ENCODE peak calls at places on chromosomes 16 and 17, in nine cellular contexts. K is ACHN; T is coronary artery; U is naive thymus-derived CD4-positive, alpha-beta T cell; Z is NCI-H1092 treated with DMSO at 0.1 percent for 48 hours; M is mucosa of descending colon; I is smooth muscle cell of the brain vasculature; H is stimulated activated CD8-positive, alpha-beta memory T cell treated with anti-CD3 and anti-CD28 coated beads, Interleukin-4, amount 100 ng/mL, for 4 hours; P is AG04449. D is an unnamed sample.

GRCh38 chr17:74776044-74776962 is at the start of gene NAT9:
- DNase-seq in K (peak; percentile 98), T (peak; percentile 97), U (peak; percentile 100), Z (peak; percentile 94), M (peak; percentile 99), I (peak; percentile 88), H (peak; percentile 98), P (peak; percentile 34), D (peak; percentile 95)

GRCh38 chr17:82384730-82385429 is 13.3 kb downstream of the UTS2R start:
- DNase-seq in K (peak; percentile 78), T (no peak), U (no peak), Z (peak; percentile 41), M (peak; percentile 63), I (no peak), H (no peak), P (no peak), D (no peak)

GRCh38 chr17:64282753-64283080 is 19.7 kb upstream of the TEX2 start:
- DNase-seq in K (no peak), T (no peak), U (no peak), Z (no peak), M (no peak), I (no peak), H (no peak), P (no peak), D (no peak)

GRCh38 chr16:1447965-1448364 is 3.6 kb upstream of the CCDC154 start:
- DNase-seq in K (no peak), T (no peak), U (no peak), Z (no peak), M (no peak), I (no peak), H (no peak), P (no peak), D (no peak)

GRCh38 chr17:80110927-80111701 is 9.7 kb downstream of the GAA start:
- DNase-seq in K (no peak), T (peak; percentile 24), U (no peak), Z (no peak), M (no peak), I (no peak), H (no peak), P (no peak), D (no peak)

GRCh38 chr16:50822671-50823070 is 80.8 kb downstream of the CYLD start:
- DNase-seq in K (no peak), T (no peak), U (no peak), Z (no peak), M (no peak), I (no peak), H (no peak), P (no peak), D (no peak)

GRCh38 chr16:29147710-29148425 is 163.0 kb downstream of the LAT start:
- DNase-seq in K (no peak), T (no peak), U (no peak), Z (no peak), M (no peak), I (no peak), H (no peak), P (no peak), D (peak; percentile 39)

GRCh38 chr16:84730406-84731106 is 30.8 kb downstream of the USP10 start:
- DNase-seq in K (peak; percentile 97), T (no peak), U (no peak), Z (peak; percentile 15), M (no peak), I (peak; percentile 67), H (no peak), P (peak; percentile 86), D (peak; percentile 58)

GRCh38 chr16:82603784-82604411 is 22.9 kb upstream of the CDH13 start:
- DNase-seq in K (peak; percentile 71), T (no peak), U (no peak), Z (peak; percentile 19), M (no peak), I (no peak), H (no peak), P (peak; percentile 21), D (no peak)

GRCh38 chr16:74852500-74852875 is 77.9 kb upstream of the FA2H start:
- DNase-seq in K (no peak), T (no peak), U (no peak), Z (no peak), M (no peak), I (no peak), H (no peak), P (no peak), D (no peak)

GRCh38 chr17:73841431-73842060 is 197.3 kb upstream of the SDK2 start:
- DNase-seq in K (peak; percentile 25), T (no peak), U (no peak), Z (peak; percentile 48), M (no peak), I (no peak), H (no peak), P (no peak), D (no peak)

GRCh38 chr17:13420294-13421277 is 181.1 kb downstream of the HS3ST3A1 start:
- DNase-seq in K (peak; percentile 33), T (no peak), U (no peak), Z (no peak), M (no peak), I (no peak), H (no peak), P (peak; percentile 55), D (peak; percentile 63)

GRCh38 chr17:38584350-38584925 is 21.3 kb downstream of the SRCIN1 start:
- DNase-seq in K (peak; percentile 69), T (no peak), U (peak; percentile 76), Z (peak; percentile 57), M (peak; percentile 65), I (no peak), H (peak; percentile 21), P (no peak), D (peak; percentile 81)

GRCh38 chr17:32907583-32907982 is 20.4 kb upstream of the TMEM98 start:
- DNase-seq in K (no peak), T (no peak), U (no peak), Z (no peak), M (no peak), I (no peak), H (no peak), P (no peak), D (peak; percentile 53)

GRCh38 chr16:30187971-30188561 is 4.7 kb downstream of the CORO1A start:
- DNase-seq in K (no peak), T (no peak), U (no peak), Z (no peak), M (peak; percentile 65), I (no peak), H (no peak), P (no peak), D (peak; percentile 49)

GRCh38 chr17:54493691-54494090 is 407.0 kb upstream of the TOM1L1 start:
- DNase-seq in K (no peak), T (no peak), U (no peak), Z (no peak), M (no peak), I (no peak), H (no peak), P (no peak), D (no peak)

GRCh38 chr17:58329808-58330543 is 1.4 kb upstream of the TSPOAP1 start:
- DNase-seq in K (no peak), T (no peak), U (no peak), Z (no peak), M (no peak), I (no peak), H (no peak), P (no peak), D (no peak)

GRCh38 chr17:30520436-30520835 is 43.2 kb downstream of the GOSR1 start:
- DNase-seq in K (no peak), T (no peak), U (no peak), Z (no peak), M (no peak), I (no peak), H (no peak), P (no peak), D (no peak)

GRCh38 chr16:54443352-54443751 is 156.8 kb upstream of the IRX3 start:
- DNase-seq in K (no peak), T (no peak), U (no peak), Z (no peak), M (no peak), I (no peak), H (no peak), P (no peak), D (no peak)

D was measured in Peyer's patch.